ENCODE peak calls at places on chromosomes 7 and 10, in eight cellular contexts. B is choroid plexus epithelial cell; O is cardiac fibroblast; G is adrenal gland; W is stimulated activated naive CD8-positive, alpha-beta T cell treated with anti-CD3 and anti-CD28 coated beads, Interleukin-15, Interleukin-2, amounts not matched to agents 100 U/mL and 50 U/mL, for 24 hours; S is NCI-H1105; T is stimulated activated CD4-positive, alpha-beta T cell treated with anti-CD3 and anti-CD28 coated beads, Interleukin-4, amount 100 ng/mL, for 4 hours; D is cardiac muscle cell. N is an unnamed sample.

GRCh38 chr10:132111121-132111731 is 45.5 kb downstream of the JAKMIP3 start:
- DNase-seq in B (no peak), D (no peak), O (no peak), T (no peak), W (no peak), G (peak; percentile 9), S (no peak), N (no peak)

GRCh38 chr7:132162745-132163144 is 413.5 kb downstream of the PLXNA4 start:
- DNase-seq in O (no peak), S (no peak), B (no peak), D (no peak), G (no peak), W (no peak), T (no peak), N (no peak)

GRCh38 chr10:79153753-79154152 is 85.0 kb downstream of the ZMIZ1 start:
- DNase-seq in B (no peak), O (no peak), T (no peak), W (no peak), G (peak; percentile 78), S (no peak), D (no peak), N (no peak)

GRCh38 chr10:107585630-107586029 is 421.1 kb upstream of the SORCS1 start:
- DNase-seq in G (no peak), D (no peak), T (no peak), W (no peak), B (no peak), S (no peak), O (no peak), N (no peak)

GRCh38 chr7:27185708-27186449 is 847 bp upstream of the HOXA11 start:
- DNase-seq in O (no peak), D (no peak), S (no peak), T (no peak), B (no peak), W (no peak), G (peak; percentile 16), N (no peak)

GRCh38 chr7:2529161-2530075 is 9.8 kb downstream of the LFNG start:
- DNase-seq in S (no peak), T (peak; percentile 36), B (no peak), D (no peak), O (peak; percentile 60), W (peak; percentile 74), G (peak; percentile 77), N (peak; percentile 52)

GRCh38 chr7:2965745-2966270 is 77.9 kb downstream of the CARD11 start:
- DNase-seq in D (no peak), G (no peak), T (no peak), W (no peak), O (no peak), B (no peak), S (no peak), N (no peak)

GRCh38 chr7:2417981-2418481 is 14.6 kb downstream of the CHST12 start:
- DNase-seq in B (peak; percentile 21), W (peak; percentile 64), T (no peak), G (no peak), D (no peak), S (no peak), O (peak; percentile 35), N (no peak)

GRCh38 chr7:38283809-38284208 is 10.4 kb upstream of the TARP start:
- DNase-seq in O (no peak), W (no peak), D (no peak), T (no peak), B (no peak), S (no peak), G (no peak), N (no peak)

GRCh38 chr10:78968960-78969359 is 99.8 kb upstream of the ZMIZ1 start:
- DNase-seq in B (no peak), G (no peak), O (no peak), W (no peak), S (no peak), D (no peak), T (no peak), N (no peak)

GRCh38 chr7:68619476-68619875 is 978.8 kb upstream of the AUTS2 start:
- DNase-seq in D (no peak), W (no peak), G (no peak), T (no peak), B (no peak), O (no peak), S (no peak), N (no peak)

GRCh38 chr10:24344695-24345473 is 135.9 kb downstream of the KIAA1217 start:
- DNase-seq in O (no peak), D (no peak), T (no peak), S (no peak), W (no peak), B (no peak), G (no peak), N (no peak)

GRCh38 chr7:28018851-28019465 is 161.6 kb downstream of the JAZF1 start:
- DNase-seq in D (no peak), W (no peak), T (no peak), S (no peak), O (no peak), G (no peak), B (no peak), N (no peak)

GRCh38 chr7:98991141-98991540 is 112.8 kb downstream of the TRRAP start:
- DNase-seq in W (no peak), T (no peak), S (no peak), D (no peak), O (no peak), G (no peak), B (no peak), N (no peak)

GRCh38 chr10:110357252-110357780 is 52.6 kb upstream of the SMNDC1 start:
- DNase-seq in O (peak; percentile 96), G (no peak), W (peak; percentile 47), D (peak; percentile 24), S (no peak), B (peak; percentile 92), T (peak; percentile 61), N (no peak)

GRCh38 chr10:77520995-77521394 is 116.6 kb downstream of the KCNMA1 start:
- DNase-seq in T (no peak), D (no peak), B (no peak), S (no peak), G (no peak), O (no peak), W (no peak), N (no peak)

GRCh38 chr10:63464402-63465292 is 1.1 kb downstream of the JMJD1C start:
- DNase-seq in G (no peak), T (no peak), W (no peak), B (peak; percentile 48), D (peak; percentile 18), O (peak; percentile 46), S (peak; percentile 41), N (no peak)

GRCh38 chr10:79638318-79638717 is 27.6 kb downstream of the SFTPA1 start:
- DNase-seq in G (no peak), T (no peak), O (no peak), S (no peak), W (no peak), D (no peak), B (no peak), N (no peak)

GRCh38 chr10:103838851-103839512 is 16.4 kb downstream of the SH3PXD2A start:
- DNase-seq in S (no peak), B (no peak), T (no peak), D (no peak), O (peak; percentile 31), W (no peak), G (no peak), N (no peak)

GRCh38 chr7:116630932-116631449 is 41.0 kb upstream of the MET start:
- DNase-seq in W (no peak), O (peak; percentile 98), G (peak; percentile 77), S (no peak), B (peak; percentile 82), T (no peak), D (no peak), N (peak; percentile 25)

GRCh38 chr7:52634996-52635395 is 400.4 kb upstream of the POM121L12 start:
- DNase-seq in S (no peak), W (no peak), O (no peak), D (peak; percentile 28), B (no peak), G (no peak), T (no peak), N (no peak)

GRCh38 chr10:65394898-65395297 is 1530.9 kb upstream of the LRRTM3 start:
- DNase-seq in W (no peak), T (no peak), B (peak; percentile 5), S (no peak), O (peak; percentile 50), D (no peak), G (no peak), N (no peak)

GRCh38 chr10:111128331-111129167 is 51.7 kb downstream of the ADRA2A start:
- DNase-seq in S (no peak), T (no peak), G (no peak), W (no peak), B (no peak), O (peak; percentile 13), D (no peak), N (no peak)

GRCh38 chr10:88755753-88756152 is 4.1 kb upstream of the LIPN start:
- DNase-seq in O (no peak), D (no peak), W (peak; percentile 9), B (no peak), T (no peak), S (no peak), G (no peak), N (no peak)

GRCh38 chr10:72831696-72832355 is 61.7 kb upstream of the OIT3 start:
- DNase-seq in W (no peak), B (peak; percentile 52), O (peak; percentile 68), G (no peak), D (no peak), S (no peak), T (no peak), N (no peak)

GRCh38 chr10:103232772-103233488 is 12.8 kb upstream of the RPEL1 start:
- DNase-seq in B (peak; percentile 86), D (no peak), O (peak; percentile 74), W (no peak), T (no peak), G (no peak), S (no peak), N (no peak)

GRCh38 chr10:112226439-112227248 is 43.1 kb upstream of the GPAM start:
- DNase-seq in T (no peak), W (no peak), G (no peak), S (no peak), O (no peak), B (no peak), D (no peak), N (no peak)